ENCODE peak calls at places on chromosomes 5 and 9, in seven cellular contexts. U, H, B, E, F, R and P are unnamed samples.

GRCh38 chr5:111173476-111173875 is 50.7 kb upstream of the CAMK4 start:
- DNase-seq in U (no peak), H (no peak), B (no peak), E (no peak), F (no peak), R (no peak), P (no peak)

GRCh38 chr9:127131871-127132270 is 9.4 kb upstream of the ANGPTL2 start:
- DNase-seq in U (peak; percentile 15), H (no peak), B (no peak), E (no peak), F (no peak), R (no peak), P (no peak)

GRCh38 chr5:172878585-172879433 is 44.8 kb downstream of the ERGIC1 start:
- DNase-seq in U (no peak), H (no peak), B (no peak), E (no peak), F (no peak), R (no peak), P (no peak)

GRCh38 chr9:1869843-1870242 is 145.3 kb upstream of the SMARCA2 start:
- DNase-seq in U (peak; percentile 7), H (peak; percentile 36), B (no peak), E (peak; percentile 18), F (peak; percentile 34), R (peak; percentile 64), P (peak; percentile 45)

GRCh38 chr5:74105126-74105780 is 479.3 kb downstream of the ARHGEF28 start:
- DNase-seq in U (no peak), H (no peak), B (no peak), E (no peak), F (no peak), R (no peak), P (no peak)

GRCh38 chr9:69744688-69745380 is 15.0 kb downstream of the PTAR1 start:
- DNase-seq in U (no peak), H (no peak), B (no peak), E (no peak), F (no peak), R (no peak), P (no peak)

GRCh38 chr9:36640982-36641381 is 68.3 kb downstream of the MELK start:
- DNase-seq in U (no peak), H (no peak), B (peak; percentile 36), E (no peak), F (no peak), R (no peak), P (no peak)

GRCh38 chr9:34996181-34996904 is 6.8 kb downstream of the DNAJB5 start:
- DNase-seq in U (no peak), H (no peak), B (no peak), E (no peak), F (peak; percentile 0), R (no peak), P (no peak)

GRCh38 chr5:29197636-29198035 is 1995.8 kb upstream of the CDH6 start:
- DNase-seq in U (no peak), H (no peak), B (no peak), E (no peak), F (no peak), R (no peak), P (no peak)

GRCh38 chr9:77820293-77820954 is 172.3 kb upstream of the GNA14 start:
- DNase-seq in U (no peak), H (peak; percentile 75), B (no peak), E (no peak), F (no peak), R (no peak), P (no peak)

GRCh38 chr9:135244751-135245221 is 157.3 kb downstream of the OLFM1 start:
- DNase-seq in U (no peak), H (no peak), B (no peak), E (no peak), F (no peak), R (no peak), P (no peak)

GRCh38 chr5:109682383-109682782 is 7.3 kb upstream of the MAN2A1 start:
- DNase-seq in U (no peak), H (no peak), B (no peak), E (no peak), F (no peak), R (no peak), P (no peak)

GRCh38 chr5:132022737-132023136 is 11.3 kb upstream of the ACSL6 start:
- DNase-seq in U (no peak), H (peak; percentile 34), B (no peak), E (no peak), F (no peak), R (no peak), P (no peak)

GRCh38 chr5:152004095-152004494 is 79.4 kb upstream of the GLRA1 start:
- DNase-seq in U (no peak), H (no peak), B (no peak), E (no peak), F (no peak), R (no peak), P (no peak)

GRCh38 chr5:150300496-150301169 is 2.1 kb downstream of the ARSI start:
- DNase-seq in U (no peak), H (no peak), B (no peak), E (no peak), F (no peak), R (no peak), P (no peak)

GRCh38 chr5:79261907-79262306 is 26.0 kb downstream of the JMY start:
- DNase-seq in U (no peak), H (no peak), B (no peak), E (no peak), F (no peak), R (no peak), P (no peak)

GRCh38 chr5:157184117-157184516 is 3.5 kb downstream of the ITK start:
- DNase-seq in U (no peak), H (no peak), B (no peak), E (no peak), F (no peak), R (no peak), P (no peak)

GRCh38 chr5:60208681-60209080 is 315.2 kb upstream of the PDE4D start:
- DNase-seq in U (no peak), H (no peak), B (no peak), E (no peak), F (no peak), R (no peak), P (no peak)

GRCh38 chr9:77495834-77496671 is 152.1 kb downstream of the GNA14 start:
- DNase-seq in U (no peak), H (no peak), B (no peak), E (peak; percentile 8), F (peak; percentile 17), R (no peak), P (no peak)

GRCh38 chr5:135977375-135977928 is 22.7 kb upstream of the LECT2 start:
- DNase-seq in U (peak; percentile 73), H (peak; percentile 76), B (no peak), E (no peak), F (no peak), R (peak; percentile 96), P (no peak)

GRCh38 chr5:44385236-44385940 is 3.8 kb downstream of the FGF10 start:
- DNase-seq in U (no peak), H (no peak), B (no peak), E (no peak), F (no peak), R (no peak), P (no peak)

GRCh38 chr5:146339715-146340259 is 1.1 kb downstream of the POU4F3 start:
- DNase-seq in U (no peak), H (no peak), B (no peak), E (no peak), F (no peak), R (no peak), P (no peak)

GRCh38 chr5:138305797-138306196 is 25.8 kb downstream of the CDC25C start:
- DNase-seq in U (no peak), H (peak; percentile 27), B (no peak), E (peak; percentile 11), F (no peak), R (no peak), P (peak; percentile 62)

DNA sequence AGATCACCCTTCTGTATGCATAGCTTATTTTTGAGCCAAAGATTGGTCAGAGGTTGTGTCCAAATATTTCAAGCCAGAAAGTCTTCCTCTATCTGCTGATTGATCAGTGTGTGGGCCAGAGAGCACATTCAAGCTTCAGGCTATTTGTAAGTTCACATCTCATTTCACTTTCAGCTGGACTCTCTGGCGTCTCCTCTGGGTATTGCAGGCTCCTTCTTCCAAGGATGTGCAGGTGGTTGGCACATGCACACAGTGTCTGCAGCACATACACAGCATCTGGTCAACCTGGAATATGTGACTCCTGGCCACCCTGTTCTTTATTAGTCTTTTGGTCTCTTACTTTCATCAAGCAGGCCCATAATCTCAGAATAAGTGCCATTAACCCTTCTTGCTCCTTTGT is 516.1 kb downstream of the ANXA1 start:
- DNase-seq in U (no peak), H (peak; percentile 1), B (no peak), E (peak; percentile 20), F (peak; percentile 14), R (no peak), P (no peak)
- TF ChIP-seq JUND in U (no peak), H (no peak), B (no peak), E (no peak), F (no peak), R (no peak), P (no peak)

GRCh38 chr9:93092171-93092991 is 3.6 kb upstream of the CARD19 start:
- DNase-seq in U (no peak), H (no peak), B (no peak), E (no peak), F (no peak), R (no peak), P (no peak)
- TF ChIP-seq JUND in U (no peak), H (no peak), B (no peak), E (no peak), F (no peak), R (no peak), P (no peak)

DNA sequence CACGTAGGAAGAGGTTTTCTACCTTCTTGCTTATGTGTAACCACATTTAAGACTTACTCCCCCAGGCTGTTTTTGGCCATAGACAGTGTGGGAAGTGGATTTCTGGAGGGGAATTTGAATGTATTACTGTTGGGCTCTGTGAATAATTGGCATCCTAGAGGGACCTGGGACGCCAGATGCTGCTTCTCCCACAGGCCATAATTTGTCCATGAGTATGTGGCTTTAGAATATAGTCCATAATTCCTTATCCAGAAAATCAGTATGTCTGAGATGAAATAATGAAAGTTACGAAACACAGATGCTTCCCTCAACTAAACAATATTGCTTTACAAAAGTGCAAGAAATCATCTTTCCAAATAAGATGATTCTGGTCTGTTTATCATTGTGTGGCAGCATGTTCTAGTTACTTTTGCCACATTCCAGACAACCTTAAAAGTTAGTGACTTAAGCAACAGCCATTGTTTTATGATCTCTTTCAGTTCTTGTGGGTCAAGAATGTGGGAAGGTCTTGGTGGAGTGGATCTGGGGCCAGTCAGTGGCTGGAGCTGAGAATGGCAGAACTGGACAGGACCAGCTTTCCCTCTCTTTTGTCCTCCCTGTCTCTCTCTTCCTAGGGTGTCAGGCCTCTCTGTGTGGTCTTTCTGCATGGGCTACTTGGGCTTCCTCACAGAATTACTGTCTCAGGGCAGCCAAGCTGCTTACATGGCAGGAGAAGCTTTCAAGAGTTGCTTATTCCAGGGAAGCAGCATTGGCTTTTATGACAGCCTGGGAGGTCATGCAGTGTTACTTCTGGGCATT is 79.4 kb downstream of the FBXL7 start:
- DNase-seq in U (no peak), H (no peak), B (no peak), E (no peak), F (peak; percentile 30), R (no peak), P (no peak)
- TF ChIP-seq JUND in U (no peak), H (no peak), B (no peak), E (no peak), F (no peak), R (no peak), P (no peak)

DNA sequence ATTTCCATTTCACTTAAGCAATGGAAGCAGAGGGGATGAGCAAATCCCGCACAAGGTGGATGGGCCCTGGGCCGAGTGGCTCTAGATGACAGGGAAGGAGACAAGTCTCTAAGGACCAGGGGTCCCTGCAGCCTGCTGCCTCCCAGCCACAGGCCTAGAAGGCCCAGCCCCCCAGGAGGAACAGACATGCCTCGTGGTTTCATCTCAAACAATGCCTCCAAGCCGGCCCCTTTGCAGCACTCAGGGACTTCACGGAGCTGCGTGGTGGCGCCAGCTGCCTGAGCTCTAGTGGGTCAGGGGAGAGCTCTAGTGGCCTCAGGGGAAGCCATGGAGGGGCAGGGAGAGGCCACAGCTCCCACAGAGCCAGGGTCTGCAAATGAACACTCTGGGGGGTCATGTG is 48.8 kb downstream of the HABP4 start:
- DNase-seq in U (no peak), H (no peak), B (no peak), E (no peak), F (no peak), R (no peak), P (no peak)
- TF ChIP-seq JUND in U (no peak), H (no peak), B (no peak), E (no peak), F (no peak), R (no peak), P (no peak)